ENCODE peak calls at places on chromosomes 13 and 19, in ten cellular contexts. C, S, R, Q, W, X, H, A, Y and M are unnamed samples.

GRCh38 chr13:63902141-63902540 is 2486.5 kb upstream of the PCDH20 start:
- DNase-seq in C (no peak), R (no peak), S (no peak), X (no peak), Y (no peak), H (no peak), A (no peak), Q (no peak), W (no peak), M (no peak)

GRCh38 chr19:719081-719512 is 10.4 kb downstream of the PALM start:
- DNase-seq in W (no peak), R (peak; percentile 93), A (no peak), Y (peak; percentile 63), Q (no peak), S (no peak), X (peak; percentile 90), C (no peak), H (peak; percentile 70), M (no peak)

GRCh38 chr13:35496011-35496410 is 19.5 kb upstream of the MAB21L1 start:
- DNase-seq in W (no peak), C (no peak), A (no peak), X (no peak), R (no peak), Q (no peak), S (no peak), H (no peak), Y (no peak), M (no peak)

GRCh38 chr19:46481947-46482346 is 10.6 kb upstream of the PNMA8A start:
- DNase-seq in Q (no peak), S (no peak), Y (peak; percentile 62), R (no peak), W (no peak), C (peak; percentile 53), A (no peak), H (no peak), X (no peak), M (no peak)

GRCh38 chr13:102680842-102681725 is 13.8 kb downstream of the METTL21C start:
- DNase-seq in R (no peak), X (no peak), Q (no peak), H (no peak), Y (no peak), A (no peak), S (no peak), C (no peak), W (no peak), M (no peak)

GRCh38 chr13:46380242-46380641 is 6.8 kb downstream of the RUBCNL start:
- DNase-seq in S (no peak), H (no peak), X (no peak), Y (no peak), C (no peak), R (no peak), A (no peak), Q (no peak), W (no peak), M (no peak)

GRCh38 chr13:106690779-106691178 is 122.8 kb upstream of the ARGLU1 start:
- DNase-seq in C (no peak), X (no peak), S (no peak), H (no peak), Q (no peak), Y (no peak), W (no peak), A (no peak), R (no peak), M (no peak)

GRCh38 chr19:566844-567243 is 5.6 kb upstream of the BSG start:
- DNase-seq in Y (peak; percentile 43), H (no peak), S (no peak), W (no peak), X (no peak), C (no peak), Q (no peak), R (no peak), A (no peak), M (no peak)

DNA sequence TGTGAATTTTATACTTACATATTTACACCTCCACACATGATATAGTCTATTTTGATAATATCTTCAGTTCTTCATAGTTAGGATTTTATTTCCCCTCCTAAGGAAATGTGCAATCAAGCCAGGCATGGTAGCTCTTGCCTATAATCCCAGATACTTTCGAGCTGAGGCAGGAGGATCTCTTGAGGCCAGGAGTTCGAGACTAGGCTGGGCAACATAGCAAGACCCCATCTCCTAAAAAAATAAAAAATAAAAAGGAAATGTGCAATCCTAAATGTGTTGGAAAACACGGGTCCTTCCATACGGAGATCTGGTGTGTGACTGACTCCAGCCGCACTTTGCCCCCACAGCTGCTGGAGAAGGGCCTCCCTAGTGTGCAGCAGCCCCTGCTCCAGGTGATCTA is 71.5 kb downstream of the ZAR1L start:
- DNase-seq in H (no peak), Q (no peak), C (no peak), W (no peak), S (no peak), R (no peak), Y (no peak), X (no peak), A (no peak), M (no peak)
- TF ChIP-seq POLR2A in H (no peak), Q (no peak), C (no peak), W (no peak), S (no peak), R (no peak), Y (no peak), X (no peak), A (no peak), M (no peak)

GRCh38 chr19:11089254-11090013 is at the start of gene LDLR:
- DNase-seq in C (peak; percentile 86), H (peak; percentile 91), W (peak; percentile 94), S (peak; percentile 92), X (peak; percentile 95), A (peak; percentile 60), Y (peak; percentile 87), R (peak; percentile 95), Q (peak; percentile 92), M (peak; percentile 59)
- TF ChIP-seq POLR2A in C (peak; percentile 82), H (peak; percentile 99), W (peak; percentile 73), S (peak; percentile 90), X (no peak), A (peak; percentile 80), Y (peak; percentile 73), R (no peak), Q (peak; percentile 99), M (peak; percentile 94)

GRCh38 chr19:3670258-3670795 is 29.9 kb downstream of the PIP5K1C start:
- DNase-seq in X (peak; percentile 89), Q (peak; percentile 71), C (peak; percentile 85), Y (peak; percentile 96), W (peak; percentile 77), H (no peak), R (peak; percentile 94), A (no peak), S (no peak), M (no peak)
- TF ChIP-seq POLR2A in X (no peak), Q (no peak), C (peak; percentile 84), Y (peak; percentile 93), W (no peak), H (peak; percentile 33), R (no peak), A (no peak), S (no peak), M (no peak)

DNA sequence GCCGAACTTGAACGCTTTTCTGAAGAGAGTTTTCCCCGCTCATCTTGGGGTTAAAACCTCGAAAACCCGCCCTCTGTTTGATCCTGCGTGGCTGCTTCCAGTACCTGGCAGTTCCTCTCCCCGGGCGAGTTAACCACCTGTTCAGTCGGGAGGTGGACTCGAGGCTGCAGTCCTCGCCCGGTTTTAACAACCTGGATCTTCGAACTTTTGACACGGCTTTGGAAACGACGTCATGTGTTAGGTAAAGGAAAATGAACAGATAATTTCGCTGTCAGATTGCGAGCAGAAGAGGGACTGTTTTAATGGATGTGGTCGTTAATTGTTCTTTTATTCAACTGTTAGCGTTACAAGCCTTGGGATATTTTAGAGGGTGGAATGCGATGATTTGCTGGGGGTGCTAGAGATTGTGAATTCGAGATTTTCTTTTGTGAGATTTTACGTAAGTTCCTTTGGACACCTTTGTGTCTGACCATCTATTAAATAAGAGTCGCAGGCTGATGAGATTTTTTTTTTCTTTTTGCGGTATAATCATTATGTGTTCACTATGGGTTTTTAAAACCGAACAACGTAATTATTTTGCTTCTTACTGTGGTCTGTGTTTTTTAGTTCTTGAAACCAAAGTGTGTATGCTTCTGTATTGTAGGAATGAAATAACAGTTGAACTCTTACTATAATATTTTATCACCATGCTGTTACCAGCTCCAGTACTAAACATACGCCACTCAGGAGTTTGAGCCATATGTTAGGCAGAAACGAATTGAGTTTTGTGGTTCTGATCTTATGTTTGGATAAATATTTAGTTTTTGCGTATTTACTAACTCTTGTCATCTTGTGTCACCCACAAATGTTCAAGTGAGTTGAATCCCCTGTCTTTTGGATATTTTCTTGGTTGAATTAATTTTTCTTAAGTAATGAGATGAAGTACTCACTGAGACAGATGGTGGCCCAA is 1.2 kb downstream of the FNDC3A start:
- DNase-seq in X (peak; percentile 80), S (no peak), A (no peak), Y (no peak), R (no peak), C (no peak), H (no peak), W (peak; percentile 3), Q (no peak), M (no peak)
- TF ChIP-seq POLR2A in X (no peak), S (no peak), A (peak; percentile 32), Y (no peak), R (no peak), C (no peak), H (peak; percentile 7), W (no peak), Q (peak; percentile 63), M (no peak)

DNA sequence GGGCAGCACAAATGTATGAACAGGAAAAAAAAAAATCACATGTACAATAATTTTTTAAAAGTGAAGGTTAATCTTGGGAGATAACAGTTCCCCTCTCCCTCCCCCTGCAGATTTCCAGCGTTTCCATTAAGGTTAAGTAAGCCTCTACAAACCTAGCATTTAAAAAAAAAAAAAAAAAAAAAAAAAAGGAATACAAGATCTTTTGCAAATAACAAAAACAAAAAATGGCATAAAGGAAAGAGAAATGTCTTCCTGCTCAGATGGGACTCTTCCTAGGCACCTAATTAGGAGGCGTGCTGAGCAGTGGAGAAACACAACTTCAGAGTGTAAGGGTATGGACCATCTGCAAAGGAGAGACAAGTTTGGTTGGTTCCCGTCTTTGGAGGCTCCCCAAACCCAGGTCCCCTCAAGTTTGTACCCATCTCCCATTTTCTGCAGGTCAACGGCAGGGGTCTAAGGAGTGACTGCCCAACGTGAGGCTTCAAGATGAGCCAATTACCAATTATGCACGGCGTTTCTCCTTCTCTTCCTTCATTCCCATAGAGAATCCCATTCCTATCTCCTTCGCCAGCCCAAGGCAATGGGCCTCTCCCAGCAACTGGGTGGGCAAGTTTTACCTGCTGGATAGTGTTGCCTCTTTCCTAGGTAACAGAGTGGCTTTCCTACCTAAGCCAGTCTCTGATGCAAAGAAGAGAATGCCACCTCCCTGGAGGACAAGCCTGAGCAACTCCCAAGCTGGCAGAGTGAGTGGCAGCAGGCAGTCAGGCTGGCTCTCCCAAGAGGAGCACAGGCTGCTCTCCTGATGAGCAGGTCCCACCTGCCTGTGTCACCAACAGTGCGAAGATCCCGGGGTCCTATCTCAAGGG is 5.1 kb upstream of the ECH1 start:
- DNase-seq in Y (no peak), S (no peak), W (no peak), Q (no peak), H (no peak), A (no peak), X (no peak), C (no peak), R (no peak), M (no peak)
- TF ChIP-seq POLR2A in Y (no peak), S (no peak), W (peak; percentile 5), Q (no peak), H (no peak), A (peak; percentile 79), X (no peak), C (no peak), R (no peak), M (no peak)